ENCODE peak calls at places on chromosomes 6 and 20, in nine cellular contexts. P, B, H, Y, C, Q, L, N and I are unnamed samples.

GRCh38 chr20:3818155-3819151 is 1.9 kb upstream of the AP5S1 start:
- DNase-seq in P (peak), Q (peak), N (no peak), Y (peak), C (peak), B (no peak), L (peak), H (peak), I (peak)

GRCh38 chr6:51350308-51350904 is 531.7 kb downstream of the TFAP2B start:
- DNase-seq in P (peak), Q (no peak), B (no peak), N (no peak), Y (peak), L (no peak), H (peak), C (no peak), I (no peak)

GRCh38 chr20:32327087-32327681 is 30.9 kb upstream of the ASXL1 start:
- DNase-seq in L (peak), H (no peak), Y (no peak), C (no peak), P (no peak), Q (no peak), B (no peak), N (no peak), I (peak)

GRCh38 chr6:86615299-86615698 is 322.0 kb upstream of the HTR1E start:
- DNase-seq in N (no peak), L (no peak), H (no peak), B (no peak), Q (no peak), Y (no peak), C (no peak), P (no peak), I (no peak)

GRCh38 chr6:3915076-3915791 is 66.1 kb downstream of the FAM50B start:
- DNase-seq in H (no peak), B (peak), Q (no peak), N (no peak), L (no peak), P (no peak), C (no peak), Y (peak), I (no peak)

GRCh38 chr20:1881240-1881835 is 13.9 kb upstream of the SIRPA start:
- DNase-seq in L (no peak), N (no peak), B (no peak), H (no peak), Y (no peak), Q (no peak), P (no peak), C (no peak), I (no peak)

GRCh38 chr6:10743514-10743913 is 4.1 kb upstream of the TMEM14B start:
- DNase-seq in L (no peak), P (no peak), H (no peak), C (no peak), B (no peak), Y (no peak), Q (no peak), N (no peak), I (no peak)

GRCh38 chr6:16450821-16451220 is 212.4 kb downstream of the GMPR start:
- DNase-seq in L (peak), Y (no peak), C (no peak), N (no peak), B (no peak), Q (no peak), P (no peak), H (no peak), I (no peak)

GRCh38 chr20:23459431-23460112 is 6.9 kb upstream of the CST11 start:
- DNase-seq in Q (no peak), H (no peak), P (no peak), B (no peak), Y (no peak), L (no peak), N (no peak), C (no peak), I (no peak)

GRCh38 chr6:34858681-34859080 is 29.2 kb downstream of the TAF11 start:
- DNase-seq in L (no peak), N (no peak), B (no peak), H (no peak), Y (no peak), P (no peak), C (no peak), Q (no peak), I (no peak)

GRCh38 chr6:170160031-170160627 is 130.7 kb downstream of the DLL1 start:
- DNase-seq in N (no peak), C (peak), P (no peak), B (peak), H (no peak), L (no peak), Q (no peak), Y (no peak), I (no peak)
- H3K4me3 ChIP-seq in N (no peak), C (no peak), P (no peak), B (no peak), H (no peak), L (no peak), Q (no peak), Y (no peak), I (no peak)

DNA sequence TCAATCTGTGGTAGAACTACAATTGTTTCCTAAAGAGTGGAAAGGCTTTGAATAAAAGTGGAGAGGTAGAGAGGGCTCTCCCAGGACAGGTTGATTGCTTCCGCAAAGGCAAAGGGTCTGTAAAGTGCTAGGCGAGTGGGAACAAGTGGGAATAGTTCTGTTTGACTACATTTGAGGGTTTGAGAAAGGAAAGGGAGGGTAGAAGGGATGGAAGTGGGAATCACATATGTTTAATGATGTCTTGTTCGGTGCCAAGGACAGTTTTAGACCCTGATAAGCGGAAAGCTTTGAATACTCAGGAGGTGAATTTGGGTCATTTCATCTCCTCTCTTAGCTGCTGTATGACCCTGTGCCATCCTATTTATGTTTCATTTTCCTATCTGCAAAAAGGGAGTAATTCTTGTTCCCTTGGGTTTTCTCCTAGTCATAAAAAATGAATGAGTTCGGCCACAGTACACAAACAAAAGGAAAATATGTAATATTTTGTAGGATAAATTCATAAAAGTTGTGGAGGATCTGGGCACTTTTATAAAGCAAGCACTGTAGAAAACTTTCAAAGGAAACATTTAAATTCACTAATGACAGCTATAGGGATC is 1.7 kb upstream of the PIM1 start:
- DNase-seq in L (no peak), P (no peak), H (no peak), N (no peak), B (no peak), C (no peak), Q (no peak), Y (no peak), I (no peak)
- H3K4me3 ChIP-seq in L (no peak), P (no peak), H (peak), N (no peak), B (no peak), C (no peak), Q (no peak), Y (no peak), I (no peak)

GRCh38 chr6:151275121-151275520 is 35.4 kb downstream of the AKAP12 start:
- DNase-seq in B (no peak), Y (no peak), H (no peak), L (no peak), P (no peak), Q (no peak), N (no peak), C (no peak), I (no peak)

GRCh38 chr6:151279891-151280290 is 40.1 kb downstream of the AKAP12 start:
- DNase-seq in H (no peak), Q (no peak), N (no peak), B (no peak), P (no peak), L (no peak), Y (no peak), C (no peak), I (no peak)

GRCh38 chr6:151275566-151275965 is 35.8 kb downstream of the AKAP12 start:
- DNase-seq in P (no peak), L (no peak), Q (no peak), N (no peak), Y (no peak), H (no peak), B (no peak), C (no peak), I (no peak)

GRCh38 chr6:151276112-151276745 is 36.5 kb downstream of the AKAP12 start:
- DNase-seq in L (peak), N (no peak), H (no peak), Y (no peak), B (no peak), P (no peak), C (no peak), Q (no peak), I (no peak)
- H3K4me3 ChIP-seq in L (no peak), N (no peak), H (no peak), Y (no peak), B (no peak), P (no peak), C (no peak), Q (no peak), I (no peak)

GRCh38 chr20:36571564-36572504 is 1.6 kb upstream of the TGIF2 start:
- DNase-seq in Y (no peak), H (no peak), B (no peak), L (no peak), C (no peak), N (no peak), Q (no peak), P (no peak), I (no peak)
- H3K4me3 ChIP-seq in Y (peak), H (no peak), B (no peak), L (no peak), C (no peak), N (peak), Q (no peak), P (peak), I (no peak)

GRCh38 chr6:132368916-132369481 is 32.3 kb downstream of the MOXD1 start:
- DNase-seq in Y (no peak), N (no peak), B (no peak), H (no peak), C (no peak), Q (no peak), L (no peak), P (no peak), I (no peak)

GRCh38 chr6:132364249-132364648 is 37.0 kb downstream of the MOXD1 start:
- DNase-seq in C (no peak), P (no peak), B (no peak), Y (no peak), L (no peak), Q (no peak), N (no peak), H (no peak), I (no peak)

GRCh38 chr6:132364675-132365074 is 36.6 kb downstream of the MOXD1 start:
- DNase-seq in N (no peak), Q (no peak), P (no peak), Y (no peak), H (peak), B (no peak), L (no peak), C (no peak), I (no peak)

GRCh38 chr6:132365319-132365907 is 35.9 kb downstream of the MOXD1 start:
- DNase-seq in Q (no peak), Y (peak), L (no peak), P (no peak), N (no peak), C (no peak), H (peak), B (no peak), I (no peak)

DNA sequence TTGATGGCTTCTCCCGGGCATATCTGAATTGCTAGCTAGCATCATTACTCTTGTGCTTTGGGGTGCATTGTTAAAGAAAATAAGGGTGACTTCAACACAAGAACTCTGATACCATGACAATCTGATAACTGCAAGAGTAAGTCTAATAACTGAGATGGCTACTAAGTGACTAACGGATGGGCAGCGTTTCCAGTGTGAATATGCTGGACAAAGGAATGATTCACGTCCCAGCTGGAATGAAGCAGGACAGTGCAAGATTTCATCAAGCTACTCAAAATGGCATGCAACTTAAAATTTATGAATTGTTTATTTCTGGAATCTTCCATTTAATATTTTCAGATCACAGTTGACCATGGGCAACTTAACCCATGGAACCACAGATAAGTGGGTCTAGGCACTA is 31.7 kb downstream of the MOXD1 start:
- DNase-seq in P (no peak), B (no peak), H (no peak), Y (no peak), Q (no peak), C (no peak), N (no peak), L (peak), I (no peak)
- H3K4me3 ChIP-seq in P (no peak), B (no peak), H (no peak), Y (no peak), Q (no peak), C (no peak), N (no peak), L (no peak), I (no peak)

GRCh38 chr6:164827537-164827936 is 481.9 kb downstream of the C6orf118 start:
- DNase-seq in C (no peak), Q (no peak), B (no peak), N (no peak), L (no peak), H (no peak), Y (no peak), P (no peak), I (no peak)
- H3K4me3 ChIP-seq in C (no peak), Q (no peak), B (no peak), N (no peak), L (no peak), H (no peak), Y (no peak), P (no peak), I (no peak)

DNA sequence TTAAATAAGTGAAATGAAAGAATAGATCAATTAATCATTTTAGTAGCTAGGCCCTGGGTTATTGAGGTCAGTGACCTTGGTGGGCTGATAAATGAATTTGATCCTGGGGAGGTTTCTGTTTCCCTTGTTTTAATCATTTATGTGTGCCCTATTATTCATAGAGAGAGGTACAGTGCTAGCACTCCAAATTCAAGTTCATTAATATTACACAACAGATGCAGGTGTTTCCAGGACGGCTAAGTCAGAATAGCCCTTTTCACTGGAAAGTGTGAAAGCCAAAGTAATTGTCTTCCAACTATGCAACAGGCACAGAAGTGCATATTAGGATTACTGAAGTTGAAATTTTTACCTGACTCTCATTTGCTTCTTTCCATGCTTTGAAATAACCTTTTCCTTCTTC is 61.7 kb upstream of the SGK1 start:
- DNase-seq in H (no peak), B (no peak), Y (no peak), C (no peak), N (no peak), L (no peak), P (no peak), Q (no peak), I (no peak)
- H3K4me3 ChIP-seq in H (no peak), B (no peak), Y (no peak), C (no peak), N (no peak), L (no peak), P (no peak), Q (no peak), I (no peak)

GRCh38 chr6:119077643-119078448 is 618 bp downstream of the FAM184A start:
- DNase-seq in C (peak), L (peak), Y (peak), Q (peak), H (peak), B (peak), N (no peak), P (peak), I (no peak)
- H3K4me3 ChIP-seq in C (peak), L (peak), Y (peak), Q (peak), H (peak), B (peak), N (peak), P (peak), I (peak)

DNA sequence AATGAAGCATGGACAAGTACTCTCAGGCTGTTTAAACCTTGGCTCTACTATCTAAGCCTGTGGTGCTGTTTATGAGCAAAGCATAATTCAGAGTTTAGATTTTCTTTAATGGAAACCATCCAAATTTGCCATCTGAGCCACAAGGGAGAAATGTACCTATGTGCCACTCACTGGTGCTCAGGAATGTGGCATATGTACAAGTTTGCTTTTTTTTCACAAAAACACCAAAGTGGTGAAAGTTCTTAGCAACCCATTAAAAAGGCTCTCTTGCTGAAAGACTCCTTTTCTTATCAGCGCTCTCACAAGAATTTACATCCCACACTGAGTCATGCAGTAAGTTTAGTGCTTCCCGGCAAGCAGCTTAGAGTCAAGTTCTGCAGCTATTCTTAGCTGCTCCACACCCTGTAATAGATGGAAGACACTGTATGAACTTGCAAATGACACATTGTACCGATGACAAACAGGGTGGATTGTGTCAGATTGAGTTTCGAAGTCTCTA is 57.3 kb upstream of the MLIP start:
- DNase-seq in L (peak), N (no peak), C (no peak), P (peak), B (no peak), Y (no peak), H (peak), Q (peak), I (peak)
- H3K4me3 ChIP-seq in L (peak), N (no peak), C (peak), P (peak), B (no peak), Y (no peak), H (peak), Q (no peak), I (peak)